ENCODE peak calls at places on chromosomes 1 and 21, in seven cellular contexts. One of them, this sample, is unnamed.

GRCh38 chr21:33968998-33969353 is 53.4 kb upstream of the ATP5PO start:
- DNase-seq in AG09309: no peak
- DNase-seq in HL-60: no peak
- DNase-seq in heart left ventricle: no peak
- DNase-seq in AG04450: no peak
- DNase-seq in brain microvascular endothelial cell: peak
- DNase-seq in breast epithelium: no peak
- DNase-seq in this sample: no peak

GRCh38 chr21:29053011-29053553 is 20.4 kb downstream of the CCT8 start:
- DNase-seq in HL-60: no peak
- DNase-seq in brain microvascular endothelial cell: no peak
- DNase-seq in heart left ventricle: no peak
- DNase-seq in AG09309: no peak
- DNase-seq in AG04450: no peak
- DNase-seq in breast epithelium: no peak
- DNase-seq in this sample: no peak

GRCh38 chr1:89989791-89990190 is 5.1 kb upstream of the ZNF326 start:
- DNase-seq in HL-60: no peak
- DNase-seq in breast epithelium: no peak
- DNase-seq in AG04450: no peak
- DNase-seq in AG09309: no peak
- DNase-seq in brain microvascular endothelial cell: no peak
- DNase-seq in heart left ventricle: no peak
- DNase-seq in this sample: no peak

GRCh38 chr1:94408104-94408503 is 10.1 kb upstream of the ABCD3 start:
- DNase-seq in heart left ventricle: no peak
- DNase-seq in HL-60: no peak
- DNase-seq in AG09309: no peak
- DNase-seq in brain microvascular endothelial cell: no peak
- DNase-seq in breast epithelium: no peak
- DNase-seq in AG04450: no peak
- DNase-seq in this sample: no peak

GRCh38 chr1:39672551-39672947 is 642 bp upstream of the NT5C1A start:
- DNase-seq in AG04450: no peak
- DNase-seq in AG09309: no peak
- DNase-seq in HL-60: no peak
- DNase-seq in breast epithelium: no peak
- DNase-seq in heart left ventricle: no peak
- DNase-seq in brain microvascular endothelial cell: no peak
- DNase-seq in this sample: no peak

GRCh38 chr1:16375521-16376359 is 8.7 kb downstream of the SZRD1 start:
- DNase-seq in HL-60: no peak
- DNase-seq in heart left ventricle: no peak
- DNase-seq in AG09309: no peak
- DNase-seq in AG04450: peak
- DNase-seq in breast epithelium: no peak
- DNase-seq in brain microvascular endothelial cell: peak
- DNase-seq in this sample: no peak

GRCh38 chr21:44897326-44898010 is 23.2 kb downstream of the ITGB2 start:
- DNase-seq in breast epithelium: no peak
- DNase-seq in AG04450: no peak
- DNase-seq in HL-60: no peak
- DNase-seq in AG09309: no peak
- DNase-seq in brain microvascular endothelial cell: no peak
- DNase-seq in heart left ventricle: no peak
- DNase-seq in this sample: no peak

GRCh38 chr1:24970399-24970753 is 40.3 kb upstream of the RUNX3 start:
- DNase-seq in brain microvascular endothelial cell: peak
- DNase-seq in AG04450: no peak
- DNase-seq in heart left ventricle: no peak
- DNase-seq in AG09309: no peak
- DNase-seq in HL-60: no peak
- DNase-seq in breast epithelium: no peak
- DNase-seq in this sample: peak

GRCh38 chr1:227948493-227949260 is 945 bp upstream of the WNT9A start:
- DNase-seq in AG09309: no peak
- DNase-seq in breast epithelium: no peak
- DNase-seq in heart left ventricle: no peak
- DNase-seq in HL-60: no peak
- DNase-seq in AG04450: no peak
- DNase-seq in brain microvascular endothelial cell: no peak
- DNase-seq in this sample: peak

GRCh38 chr1:54125671-54126070 is 27.1 kb downstream of the CDCP2 start:
- DNase-seq in heart left ventricle: no peak
- DNase-seq in AG04450: no peak
- DNase-seq in breast epithelium: no peak
- DNase-seq in brain microvascular endothelial cell: no peak
- DNase-seq in HL-60: no peak
- DNase-seq in AG09309: no peak
- DNase-seq in this sample: peak

GRCh38 chr1:94884101-94884875 is 42.6 kb downstream of the CNN3 start:
- DNase-seq in AG09309: no peak
- DNase-seq in breast epithelium: peak
- DNase-seq in brain microvascular endothelial cell: peak
- DNase-seq in HL-60: no peak
- DNase-seq in heart left ventricle: no peak
- DNase-seq in AG04450: no peak
- DNase-seq in this sample: peak

GRCh38 chr1:45306905-45307304 is 19.8 kb upstream of the HPDL start:
- DNase-seq in AG09309: no peak
- DNase-seq in HL-60: no peak
- DNase-seq in breast epithelium: no peak
- DNase-seq in AG04450: no peak
- DNase-seq in brain microvascular endothelial cell: no peak
- DNase-seq in heart left ventricle: no peak
- DNase-seq in this sample: no peak

GRCh38 chr1:108843390-108844188 is 13.3 kb downstream of the AKNAD1 start:
- DNase-seq in breast epithelium: no peak
- DNase-seq in brain microvascular endothelial cell: no peak
- DNase-seq in HL-60: no peak
- DNase-seq in AG09309: no peak
- DNase-seq in heart left ventricle: no peak
- DNase-seq in AG04450: no peak
- DNase-seq in this sample: no peak

GRCh38 chr1:32464716-32465540 is at the start of gene ZBTB8B:
- DNase-seq in HL-60: no peak
- DNase-seq in breast epithelium: peak
- DNase-seq in AG04450: peak
- DNase-seq in AG09309: no peak
- DNase-seq in heart left ventricle: peak
- DNase-seq in brain microvascular endothelial cell: peak
- DNase-seq in this sample: peak

GRCh38 chr21:45847870-45848269 is 133.7 kb upstream of the COL6A1 start:
- DNase-seq in brain microvascular endothelial cell: no peak
- DNase-seq in AG04450: no peak
- DNase-seq in heart left ventricle: no peak
- DNase-seq in AG09309: no peak
- DNase-seq in HL-60: no peak
- DNase-seq in breast epithelium: no peak
- DNase-seq in this sample: no peak

GRCh38 chr1:4527819-4528218 is 126.6 kb upstream of the AJAP1 start:
- DNase-seq in HL-60: no peak
- DNase-seq in heart left ventricle: no peak
- DNase-seq in breast epithelium: no peak
- DNase-seq in AG09309: no peak
- DNase-seq in AG04450: no peak
- DNase-seq in brain microvascular endothelial cell: no peak
- DNase-seq in this sample: no peak

GRCh38 chr1:15222653-15223303 is 24.2 kb upstream of the FHAD1 start:
- DNase-seq in breast epithelium: no peak
- DNase-seq in HL-60: no peak
- DNase-seq in brain microvascular endothelial cell: no peak
- DNase-seq in AG09309: no peak
- DNase-seq in AG04450: no peak
- DNase-seq in heart left ventricle: no peak
- DNase-seq in this sample: no peak

GRCh38 chr1:1538989-1539309 is 1.5 kb downstream of the TMEM240 start:
- DNase-seq in breast epithelium: no peak
- DNase-seq in heart left ventricle: no peak
- DNase-seq in HL-60: no peak
- DNase-seq in AG04450: no peak
- DNase-seq in brain microvascular endothelial cell: no peak
- DNase-seq in AG09309: no peak
- DNase-seq in this sample: no peak
- H3K4me3 ChIP-seq in breast epithelium: peak
- H3K4me3 ChIP-seq in heart left ventricle: no peak
- H3K4me3 ChIP-seq in HL-60: no peak
- H3K4me3 ChIP-seq in AG04450: peak
- H3K4me3 ChIP-seq in brain microvascular endothelial cell: peak
- H3K4me3 ChIP-seq in AG09309: peak
- H3K4me3 ChIP-seq in this sample: no peak

GRCh38 chr1:91701494-91701869 is 184.5 kb downstream of the TGFBR3 start:
- DNase-seq in heart left ventricle: no peak
- DNase-seq in breast epithelium: no peak
- DNase-seq in AG04450: no peak
- DNase-seq in HL-60: no peak
- DNase-seq in AG09309: no peak
- DNase-seq in brain microvascular endothelial cell: peak
- DNase-seq in this sample: no peak

GRCh38 chr1:91697322-91698260 is 188.4 kb downstream of the TGFBR3 start:
- DNase-seq in brain microvascular endothelial cell: peak
- DNase-seq in breast epithelium: no peak
- DNase-seq in AG04450: no peak
- DNase-seq in AG09309: no peak
- DNase-seq in heart left ventricle: no peak
- DNase-seq in HL-60: no peak
- DNase-seq in this sample: peak

GRCh38 chr1:91699339-91699970 is 186.5 kb downstream of the TGFBR3 start:
- DNase-seq in AG04450: no peak
- DNase-seq in heart left ventricle: peak
- DNase-seq in brain microvascular endothelial cell: peak
- DNase-seq in breast epithelium: no peak
- DNase-seq in HL-60: no peak
- DNase-seq in AG09309: peak
- DNase-seq in this sample: no peak

GRCh38 chr1:91700771-91701493 is 185.0 kb downstream of the TGFBR3 start:
- DNase-seq in heart left ventricle: no peak
- DNase-seq in brain microvascular endothelial cell: peak
- DNase-seq in AG04450: no peak
- DNase-seq in HL-60: no peak
- DNase-seq in AG09309: no peak
- DNase-seq in breast epithelium: no peak
- DNase-seq in this sample: no peak

DNA sequence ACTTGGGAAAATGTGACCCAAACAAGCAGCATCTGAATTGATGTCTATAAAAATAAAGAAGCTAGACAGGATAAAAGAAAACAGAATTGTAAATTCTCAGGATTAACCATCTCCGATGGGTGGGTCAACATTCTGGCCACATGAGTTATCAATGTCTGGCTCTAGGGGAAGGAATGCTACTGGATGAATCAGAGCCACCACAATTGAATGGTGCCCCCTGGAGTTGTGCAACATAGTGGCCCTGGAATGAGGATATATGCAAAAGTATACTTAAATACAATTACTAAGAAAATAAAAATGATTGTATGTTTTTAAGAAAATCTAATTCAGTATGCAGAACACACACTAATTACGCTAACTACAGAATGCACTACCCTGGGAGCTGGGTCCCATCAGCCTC is 185.6 kb downstream of the TGFBR3 start:
- DNase-seq in AG09309: no peak
- DNase-seq in breast epithelium: no peak
- DNase-seq in AG04450: no peak
- DNase-seq in brain microvascular endothelial cell: peak
- DNase-seq in HL-60: no peak
- DNase-seq in heart left ventricle: no peak
- DNase-seq in this sample: peak
- TF ChIP-seq CTCF in AG09309: peak
- TF ChIP-seq CTCF in breast epithelium: no peak
- TF ChIP-seq CTCF in AG04450: peak
- TF ChIP-seq CTCF in brain microvascular endothelial cell: peak
- TF ChIP-seq CTCF in HL-60: no peak
- TF ChIP-seq CTCF in heart left ventricle: no peak
- TF ChIP-seq CTCF in this sample: no peak

GRCh38 chr1:204126367-204126766 is 25.5 kb downstream of the ETNK2 start:
- DNase-seq in HL-60: no peak
- DNase-seq in heart left ventricle: no peak
- DNase-seq in AG04450: no peak
- DNase-seq in brain microvascular endothelial cell: no peak
- DNase-seq in AG09309: no peak
- DNase-seq in breast epithelium: no peak
- DNase-seq in this sample: no peak

GRCh38 chr1:204128464-204128963 is 23.3 kb downstream of the ETNK2 start:
- DNase-seq in AG09309: no peak
- DNase-seq in brain microvascular endothelial cell: no peak
- DNase-seq in HL-60: no peak
- DNase-seq in heart left ventricle: no peak
- DNase-seq in breast epithelium: no peak
- DNase-seq in AG04450: no peak
- DNase-seq in this sample: no peak

GRCh38 chr1:204126941-204127340 is 24.9 kb downstream of the ETNK2 start:
- DNase-seq in HL-60: no peak
- DNase-seq in brain microvascular endothelial cell: no peak
- DNase-seq in heart left ventricle: no peak
- DNase-seq in AG04450: no peak
- DNase-seq in breast epithelium: no peak
- DNase-seq in AG09309: no peak
- DNase-seq in this sample: no peak

GRCh38 chr1:204128964-204129896 is 22.6 kb downstream of the ETNK2 start:
- DNase-seq in AG09309: no peak
- DNase-seq in HL-60: peak
- DNase-seq in brain microvascular endothelial cell: peak
- DNase-seq in heart left ventricle: peak
- DNase-seq in breast epithelium: peak
- DNase-seq in AG04450: peak
- DNase-seq in this sample: peak

GRCh38 chr1:204127597-204128242 is 24.1 kb downstream of the ETNK2 start:
- DNase-seq in brain microvascular endothelial cell: peak
- DNase-seq in HL-60: peak
- DNase-seq in heart left ventricle: peak
- DNase-seq in breast epithelium: peak
- DNase-seq in AG09309: peak
- DNase-seq in AG04450: peak
- DNase-seq in this sample: peak
- H3K4me3 ChIP-seq in brain microvascular endothelial cell: no peak
- H3K4me3 ChIP-seq in HL-60: no peak
- H3K4me3 ChIP-seq in heart left ventricle: no peak
- H3K4me3 ChIP-seq in breast epithelium: no peak
- H3K4me3 ChIP-seq in AG09309: no peak
- H3K4me3 ChIP-seq in AG04450: no peak
- H3K4me3 ChIP-seq in this sample: no peak

GRCh38 chr1:36164399-36164798 is 8.4 kb downstream of the MAP7D1 start:
- DNase-seq in heart left ventricle: no peak
- DNase-seq in brain microvascular endothelial cell: no peak
- DNase-seq in AG09309: no peak
- DNase-seq in AG04450: no peak
- DNase-seq in HL-60: no peak
- DNase-seq in breast epithelium: no peak
- DNase-seq in this sample: no peak

GRCh38 chr1:36165145-36165544 is 9.2 kb downstream of the MAP7D1 start:
- DNase-seq in AG09309: no peak
- DNase-seq in HL-60: no peak
- DNase-seq in AG04450: no peak
- DNase-seq in brain microvascular endothelial cell: no peak
- DNase-seq in heart left ventricle: no peak
- DNase-seq in breast epithelium: no peak
- DNase-seq in this sample: no peak

GRCh38 chr1:36166938-36167910 is 11.3 kb downstream of the MAP7D1 start:
- DNase-seq in brain microvascular endothelial cell: peak
- DNase-seq in HL-60: no peak
- DNase-seq in AG04450: no peak
- DNase-seq in AG09309: no peak
- DNase-seq in heart left ventricle: no peak
- DNase-seq in breast epithelium: no peak
- DNase-seq in this sample: peak

GRCh38 chr1:36168538-36168937 is 12.6 kb downstream of the MAP7D1 start:
- DNase-seq in AG04450: no peak
- DNase-seq in AG09309: no peak
- DNase-seq in breast epithelium: no peak
- DNase-seq in HL-60: no peak
- DNase-seq in heart left ventricle: no peak
- DNase-seq in brain microvascular endothelial cell: no peak
- DNase-seq in this sample: no peak

GRCh38 chr1:36166136-36166535 is 10.2 kb downstream of the MAP7D1 start:
- DNase-seq in AG09309: no peak
- DNase-seq in heart left ventricle: no peak
- DNase-seq in brain microvascular endothelial cell: no peak
- DNase-seq in AG04450: no peak
- DNase-seq in HL-60: no peak
- DNase-seq in breast epithelium: no peak
- DNase-seq in this sample: no peak
- TF ChIP-seq CTCF in AG09309: no peak
- TF ChIP-seq CTCF in heart left ventricle: no peak
- TF ChIP-seq CTCF in brain microvascular endothelial cell: no peak
- TF ChIP-seq CTCF in AG04450: no peak
- TF ChIP-seq CTCF in HL-60: no peak
- TF ChIP-seq CTCF in breast epithelium: no peak
- TF ChIP-seq CTCF in this sample: no peak

This sample was measured in epithelial cell of esophagus.